ENCODE peak calls at places on chromosomes 7 and 10, in five cellular contexts. J, C, G, B and H are unnamed samples.

GRCh38 chr7:121953601-121954000 is 80.6 kb downstream of the PTPRZ1 start:
- DNase-seq in J (peak; percentile 36), C (no peak), G (no peak), B (no peak), H (no peak)

GRCh38 chr7:3027005-3027404 is 16.7 kb downstream of the CARD11 start:
- DNase-seq in J (no peak), C (no peak), G (no peak), B (no peak), H (no peak)

GRCh38 chr10:86793696-86794095 is 37.3 kb downstream of the BMPR1A start:
- DNase-seq in J (no peak), C (no peak), G (no peak), B (no peak), H (no peak)

GRCh38 chr10:14736600-14737081 is 38.1 kb downstream of the FAM107B start:
- DNase-seq in J (no peak), C (peak; percentile 30), G (no peak), B (no peak), H (no peak)

GRCh38 chr10:127888526-127889312 is 4.0 kb downstream of the CLRN3 start:
- DNase-seq in J (no peak), C (no peak), G (no peak), B (no peak), H (no peak)

GRCh38 chr7:36607741-36608140 is 116.6 kb downstream of the AOAH start:
- DNase-seq in J (no peak), C (no peak), G (no peak), B (no peak), H (no peak)

GRCh38 chr10:133062085-133062484 is 25.6 kb upstream of the ADGRA1 start:
- DNase-seq in J (no peak), C (no peak), G (no peak), B (no peak), H (no peak)

GRCh38 chr7:129066290-129067131 is 11.6 kb upstream of the TNPO3 start:
- DNase-seq in J (peak; percentile 23), C (peak; percentile 16), G (peak; percentile 27), B (no peak), H (peak; percentile 56)

GRCh38 chr7:47266799-47267198 is 315.1 kb downstream of the TNS3 start:
- DNase-seq in J (no peak), C (no peak), G (no peak), B (peak; percentile 78), H (peak; percentile 56)

GRCh38 chr7:135928136-135928535 is 49.0 kb downstream of the MTPN start:
- DNase-seq in J (no peak), C (no peak), G (no peak), B (no peak), H (no peak)

GRCh38 chr7:8189615-8190014 is 72.4 kb downstream of the ICA1 start:
- DNase-seq in J (no peak), C (no peak), G (no peak), B (no peak), H (no peak)

GRCh38 chr7:101373812-101374612 is 11.3 kb downstream of the COL26A1 start:
- DNase-seq in J (no peak), C (no peak), G (no peak), B (no peak), H (no peak)

GRCh38 chr10:72834183-72834825 is 59.2 kb upstream of the OIT3 start:
- DNase-seq in J (peak; percentile 76), C (peak; percentile 60), G (peak; percentile 49), B (peak; percentile 43), H (peak; percentile 29)

GRCh38 chr7:133561361-133561760 is 308.5 kb downstream of the EXOC4 start:
- DNase-seq in J (no peak), C (no peak), G (no peak), B (no peak), H (no peak)

GRCh38 chr7:122384528-122384927 is 80.0 kb upstream of the FEZF1 start:
- DNase-seq in J (no peak), C (no peak), G (no peak), B (no peak), H (no peak)

GRCh38 chr10:132114953-132115520 is 49.3 kb downstream of the JAKMIP3 start:
- DNase-seq in J (no peak), C (no peak), G (no peak), B (no peak), H (no peak)

GRCh38 chr7:106867641-106868351 is 2.7 kb downstream of the PIK3CG start:
- DNase-seq in J (no peak), C (no peak), G (no peak), B (no peak), H (no peak)

GRCh38 chr7:2972531-2973161 is 71.0 kb downstream of the CARD11 start:
- DNase-seq in J (no peak), C (no peak), G (no peak), B (peak; percentile 19), H (no peak)

GRCh38 chr10:4198216-4198615 is 413.2 kb upstream of the KLF6 start:
- DNase-seq in J (no peak), C (no peak), G (no peak), B (no peak), H (no peak)

GRCh38 chr7:83347836-83348482 is 185.3 kb upstream of the PCLO start:
- DNase-seq in J (peak; percentile 49), C (peak; percentile 4), G (peak; percentile 41), B (no peak), H (peak; percentile 23)

GRCh38 chr7:129840757-129841156 is 112.0 kb downstream of the UBE2H start:
- DNase-seq in J (no peak), C (no peak), G (no peak), B (no peak), H (no peak)

GRCh38 chr10:22427890-22428571 is 82.7 kb downstream of the SPAG6 start:
- DNase-seq in J (peak; percentile 87), C (peak; percentile 58), G (peak; percentile 37), B (no peak), H (peak; percentile 49)

GRCh38 chr7:34675749-34676374 is 17.8 kb downstream of the NPSR1 start:
- DNase-seq in J (no peak), C (no peak), G (peak; percentile 32), B (no peak), H (no peak)

GRCh38 chr10:21525367-21526183 is at the start of gene SKIDA1:
- DNase-seq in J (peak; percentile 89), C (no peak), G (peak; percentile 62), B (peak; percentile 69), H (peak; percentile 61)

GRCh38 chr10:70197235-70197952 is 27.1 kb upstream of the SAR1A start:
- DNase-seq in J (no peak), C (no peak), G (no peak), B (no peak), H (no peak)

GRCh38 chr10:71212249-71213126 is at the start of gene UNC5B:
- DNase-seq in J (peak; percentile 85), C (peak; percentile 48), G (peak; percentile 88), B (peak; percentile 92), H (no peak)

GRCh38 chr7:139635521-139636240 is 112.2 kb downstream of the CLEC2L start:
- DNase-seq in J (no peak), C (no peak), G (no peak), B (no peak), H (no peak)

GRCh38 chr7:45408407-45408737 is 165.8 kb upstream of the ADCY1 start:
- DNase-seq in J (no peak), C (no peak), G (no peak), B (no peak), H (no peak)

GRCh38 chr7:16905300-16906044 is 23.7 kb upstream of the AGR3 start:
- DNase-seq in J (no peak), C (peak; percentile 52), G (no peak), B (no peak), H (no peak)

GRCh38 chr7:4006687-4007086 is 675.4 kb upstream of the FOXK1 start:
- DNase-seq in J (no peak), C (no peak), G (no peak), B (no peak), H (no peak)

GRCh38 chr10:16644146-16644545 is 122.5 kb upstream of the C1QL3 start:
- DNase-seq in J (peak; percentile 46), C (peak; percentile 2), G (no peak), B (no peak), H (peak; percentile 21)

GRCh38 chr7:57641521-57642067 is 191.6 kb downstream of the ZNF716 start:
- DNase-seq in J (no peak), C (no peak), G (no peak), B (no peak), H (no peak)

GRCh38 chr10:120948889-120949382 is 97.8 kb downstream of the WDR11 start:
- DNase-seq in J (no peak), C (peak; percentile 15), G (peak; percentile 92), B (peak; percentile 71), H (no peak)

GRCh38 chr7:128946936-128947830 is 9.5 kb downstream of the IRF5 start:
- DNase-seq in J (no peak), C (no peak), G (no peak), B (no peak), H (no peak)

GRCh38 chr7:256981-257646 is 32.9 kb upstream of the FOXL3 start:
- DNase-seq in J (no peak), C (no peak), G (no peak), B (no peak), H (no peak)